ENCODE peak calls at places on chromosomes 11 and 22, in seven cellular contexts. One of them, this sample, is unnamed.
A peak's percentile ranks its signal among the peaks of the same experiment; 100 is the strongest.

GRCh38 chr11:126874831-126875230 is 125.7 kb downstream of the KIRREL3 start:
- DNase-seq in CD8-positive, alpha-beta T cell: no peak
- DNase-seq in hepatic stellate cell: no peak
- DNase-seq in NCI-H345: no peak
- DNase-seq in stimulated activated CD4-positive, alpha-beta T cell treated with anti-CD3 and anti-CD28 coated beads, Interleukin-4, amount 100 ng/mL, for 48 hours: no peak
- DNase-seq in mesendoderm: peak; percentile 37
- DNase-seq in lung: no peak
- DNase-seq in this sample: no peak

GRCh38 chr11:72406536-72407507 is 27.5 kb downstream of the CLPB start:
- DNase-seq in CD8-positive, alpha-beta T cell: no peak
- DNase-seq in hepatic stellate cell: no peak
- DNase-seq in NCI-H345: no peak
- DNase-seq in stimulated activated CD4-positive, alpha-beta T cell treated with anti-CD3 and anti-CD28 coated beads, Interleukin-4, amount 100 ng/mL, for 48 hours: no peak
- DNase-seq in mesendoderm: no peak
- DNase-seq in lung: no peak
- DNase-seq in this sample: no peak

GRCh38 chr22:21443735-21444421 is 23.3 kb upstream of the TMEM191C start:
- DNase-seq in CD8-positive, alpha-beta T cell: no peak
- DNase-seq in hepatic stellate cell: no peak
- DNase-seq in NCI-H345: no peak
- DNase-seq in stimulated activated CD4-positive, alpha-beta T cell treated with anti-CD3 and anti-CD28 coated beads, Interleukin-4, amount 100 ng/mL, for 48 hours: no peak
- DNase-seq in mesendoderm: no peak
- DNase-seq in lung: no peak
- DNase-seq in this sample: peak; percentile 40

GRCh38 chr11:73223998-73224730 is 6.1 kb downstream of the P2RY2 start:
- DNase-seq in CD8-positive, alpha-beta T cell: no peak
- DNase-seq in hepatic stellate cell: no peak
- DNase-seq in NCI-H345: no peak
- DNase-seq in stimulated activated CD4-positive, alpha-beta T cell treated with anti-CD3 and anti-CD28 coated beads, Interleukin-4, amount 100 ng/mL, for 48 hours: no peak
- DNase-seq in mesendoderm: no peak
- DNase-seq in lung: no peak
- DNase-seq in this sample: no peak

GRCh38 chr11:64766881-64767280 is 7.1 kb upstream of the PYGM start:
- DNase-seq in CD8-positive, alpha-beta T cell: no peak
- DNase-seq in hepatic stellate cell: no peak
- DNase-seq in NCI-H345: no peak
- DNase-seq in stimulated activated CD4-positive, alpha-beta T cell treated with anti-CD3 and anti-CD28 coated beads, Interleukin-4, amount 100 ng/mL, for 48 hours: no peak
- DNase-seq in mesendoderm: no peak
- DNase-seq in lung: no peak
- DNase-seq in this sample: no peak

GRCh38 chr11:3781423-3781822 is 15.9 kb downstream of the NUP98 start:
- DNase-seq in CD8-positive, alpha-beta T cell: no peak
- DNase-seq in hepatic stellate cell: peak; percentile 45
- DNase-seq in NCI-H345: no peak
- DNase-seq in stimulated activated CD4-positive, alpha-beta T cell treated with anti-CD3 and anti-CD28 coated beads, Interleukin-4, amount 100 ng/mL, for 48 hours: no peak
- DNase-seq in mesendoderm: no peak
- DNase-seq in lung: no peak
- DNase-seq in this sample: no peak

GRCh38 chr11:34641981-34642380 is 21.1 kb downstream of the EHF start:
- DNase-seq in CD8-positive, alpha-beta T cell: no peak
- DNase-seq in hepatic stellate cell: no peak
- DNase-seq in NCI-H345: no peak
- DNase-seq in stimulated activated CD4-positive, alpha-beta T cell treated with anti-CD3 and anti-CD28 coated beads, Interleukin-4, amount 100 ng/mL, for 48 hours: no peak
- DNase-seq in mesendoderm: no peak
- DNase-seq in lung: no peak
- DNase-seq in this sample: no peak

GRCh38 chr11:69344570-69345145 is 50.7 kb downstream of the MYEOV start:
- DNase-seq in CD8-positive, alpha-beta T cell: no peak
- DNase-seq in hepatic stellate cell: no peak
- DNase-seq in NCI-H345: no peak
- DNase-seq in stimulated activated CD4-positive, alpha-beta T cell treated with anti-CD3 and anti-CD28 coated beads, Interleukin-4, amount 100 ng/mL, for 48 hours: no peak
- DNase-seq in mesendoderm: no peak
- DNase-seq in lung: peak; percentile 25
- DNase-seq in this sample: peak; percentile 29

GRCh38 chr11:26992031-26992541 is 1.8 kb upstream of the FIBIN start:
- DNase-seq in CD8-positive, alpha-beta T cell: no peak
- DNase-seq in hepatic stellate cell: peak; percentile 62
- DNase-seq in NCI-H345: no peak
- DNase-seq in stimulated activated CD4-positive, alpha-beta T cell treated with anti-CD3 and anti-CD28 coated beads, Interleukin-4, amount 100 ng/mL, for 48 hours: no peak
- DNase-seq in mesendoderm: no peak
- DNase-seq in lung: no peak
- DNase-seq in this sample: no peak

GRCh38 chr11:120775986-120776682 is 247.8 kb upstream of the TBCEL start:
- DNase-seq in CD8-positive, alpha-beta T cell: no peak
- DNase-seq in hepatic stellate cell: no peak
- DNase-seq in NCI-H345: no peak
- DNase-seq in stimulated activated CD4-positive, alpha-beta T cell treated with anti-CD3 and anti-CD28 coated beads, Interleukin-4, amount 100 ng/mL, for 48 hours: no peak
- DNase-seq in mesendoderm: peak; percentile 71
- DNase-seq in lung: no peak
- DNase-seq in this sample: no peak

GRCh38 chr11:47302853-47303252 is 32.9 kb downstream of the MADD start:
- DNase-seq in CD8-positive, alpha-beta T cell: no peak
- DNase-seq in hepatic stellate cell: no peak
- DNase-seq in NCI-H345: no peak
- DNase-seq in stimulated activated CD4-positive, alpha-beta T cell treated with anti-CD3 and anti-CD28 coated beads, Interleukin-4, amount 100 ng/mL, for 48 hours: no peak
- DNase-seq in mesendoderm: no peak
- DNase-seq in lung: no peak
- DNase-seq in this sample: no peak

GRCh38 chr11:102223859-102224258 is 93.4 kb upstream of the BIRC3 start:
- DNase-seq in CD8-positive, alpha-beta T cell: no peak
- DNase-seq in hepatic stellate cell: no peak
- DNase-seq in NCI-H345: no peak
- DNase-seq in stimulated activated CD4-positive, alpha-beta T cell treated with anti-CD3 and anti-CD28 coated beads, Interleukin-4, amount 100 ng/mL, for 48 hours: no peak
- DNase-seq in mesendoderm: no peak
- DNase-seq in lung: no peak
- DNase-seq in this sample: no peak

GRCh38 chr11:20156280-20156875 is 3.9 kb downstream of the DBX1 start:
- DNase-seq in CD8-positive, alpha-beta T cell: peak; percentile 45
- DNase-seq in hepatic stellate cell: no peak
- DNase-seq in NCI-H345: no peak
- DNase-seq in stimulated activated CD4-positive, alpha-beta T cell treated with anti-CD3 and anti-CD28 coated beads, Interleukin-4, amount 100 ng/mL, for 48 hours: no peak
- DNase-seq in mesendoderm: peak; percentile 54
- DNase-seq in lung: no peak
- DNase-seq in this sample: no peak

GRCh38 chr11:134841972-134842371 is 429.9 kb upstream of the B3GAT1 start:
- DNase-seq in CD8-positive, alpha-beta T cell: no peak
- DNase-seq in hepatic stellate cell: no peak
- DNase-seq in NCI-H345: no peak
- DNase-seq in stimulated activated CD4-positive, alpha-beta T cell treated with anti-CD3 and anti-CD28 coated beads, Interleukin-4, amount 100 ng/mL, for 48 hours: no peak
- DNase-seq in mesendoderm: no peak
- DNase-seq in lung: no peak
- DNase-seq in this sample: no peak

GRCh38 chr11:10452211-10452767 is 2.8 kb upstream of the AMPD3 start:
- DNase-seq in CD8-positive, alpha-beta T cell: no peak
- DNase-seq in hepatic stellate cell: no peak
- DNase-seq in NCI-H345: peak; percentile 20
- DNase-seq in stimulated activated CD4-positive, alpha-beta T cell treated with anti-CD3 and anti-CD28 coated beads, Interleukin-4, amount 100 ng/mL, for 48 hours: no peak
- DNase-seq in mesendoderm: no peak
- DNase-seq in lung: no peak
- DNase-seq in this sample: no peak

GRCh38 chr11:6650980-6651379 is 4.6 kb downstream of the DCHS1 start:
- DNase-seq in CD8-positive, alpha-beta T cell: no peak
- DNase-seq in hepatic stellate cell: no peak
- DNase-seq in NCI-H345: no peak
- DNase-seq in stimulated activated CD4-positive, alpha-beta T cell treated with anti-CD3 and anti-CD28 coated beads, Interleukin-4, amount 100 ng/mL, for 48 hours: no peak
- DNase-seq in mesendoderm: no peak
- DNase-seq in lung: no peak
- DNase-seq in this sample: no peak

GRCh38 chr22:37896939-37897338 is 9.2 kb upstream of the MICALL1 start:
- DNase-seq in CD8-positive, alpha-beta T cell: no peak
- DNase-seq in hepatic stellate cell: no peak
- DNase-seq in NCI-H345: no peak
- DNase-seq in stimulated activated CD4-positive, alpha-beta T cell treated with anti-CD3 and anti-CD28 coated beads, Interleukin-4, amount 100 ng/mL, for 48 hours: no peak
- DNase-seq in mesendoderm: peak; percentile 51
- DNase-seq in lung: no peak
- DNase-seq in this sample: no peak

GRCh38 chr11:13126430-13126829 is 117.3 kb downstream of the RASSF10 start:
- DNase-seq in CD8-positive, alpha-beta T cell: no peak
- DNase-seq in hepatic stellate cell: no peak
- DNase-seq in NCI-H345: peak; percentile 13
- DNase-seq in stimulated activated CD4-positive, alpha-beta T cell treated with anti-CD3 and anti-CD28 coated beads, Interleukin-4, amount 100 ng/mL, for 48 hours: no peak
- DNase-seq in mesendoderm: no peak
- DNase-seq in lung: peak; percentile 44
- DNase-seq in this sample: no peak

GRCh38 chr11:47886096-47886495 is 37.9 kb upstream of the NUP160 start:
- DNase-seq in CD8-positive, alpha-beta T cell: no peak
- DNase-seq in hepatic stellate cell: peak; percentile 70
- DNase-seq in NCI-H345: no peak
- DNase-seq in stimulated activated CD4-positive, alpha-beta T cell treated with anti-CD3 and anti-CD28 coated beads, Interleukin-4, amount 100 ng/mL, for 48 hours: no peak
- DNase-seq in mesendoderm: no peak
- DNase-seq in lung: peak; percentile 58
- DNase-seq in this sample: no peak

GRCh38 chr11:3627291-3627690 is 14.5 kb downstream of the ART5 start:
- DNase-seq in CD8-positive, alpha-beta T cell: no peak
- DNase-seq in hepatic stellate cell: peak; percentile 82
- DNase-seq in NCI-H345: no peak
- DNase-seq in stimulated activated CD4-positive, alpha-beta T cell treated with anti-CD3 and anti-CD28 coated beads, Interleukin-4, amount 100 ng/mL, for 48 hours: no peak
- DNase-seq in mesendoderm: peak; percentile 35
- DNase-seq in lung: no peak
- DNase-seq in this sample: no peak

GRCh38 chr22:36379593-36380361 is 8.0 kb downstream of the MYH9 start:
- DNase-seq in CD8-positive, alpha-beta T cell: peak; percentile 58
- DNase-seq in hepatic stellate cell: peak; percentile 11
- DNase-seq in NCI-H345: no peak
- DNase-seq in stimulated activated CD4-positive, alpha-beta T cell treated with anti-CD3 and anti-CD28 coated beads, Interleukin-4, amount 100 ng/mL, for 48 hours: no peak
- DNase-seq in mesendoderm: no peak
- DNase-seq in lung: no peak
- DNase-seq in this sample: no peak

GRCh38 chr11:46658259-46658658 is 40.9 kb downstream of the ATG13 start:
- DNase-seq in CD8-positive, alpha-beta T cell: no peak
- DNase-seq in hepatic stellate cell: no peak
- DNase-seq in NCI-H345: no peak
- DNase-seq in stimulated activated CD4-positive, alpha-beta T cell treated with anti-CD3 and anti-CD28 coated beads, Interleukin-4, amount 100 ng/mL, for 48 hours: no peak
- DNase-seq in mesendoderm: no peak
- DNase-seq in lung: no peak
- DNase-seq in this sample: peak; percentile 77

GRCh38 chr11:15091620-15092019 is 18.2 kb downstream of the CALCB start:
- DNase-seq in CD8-positive, alpha-beta T cell: no peak
- DNase-seq in hepatic stellate cell: no peak
- DNase-seq in NCI-H345: peak; percentile 90
- DNase-seq in stimulated activated CD4-positive, alpha-beta T cell treated with anti-CD3 and anti-CD28 coated beads, Interleukin-4, amount 100 ng/mL, for 48 hours: no peak
- DNase-seq in mesendoderm: no peak
- DNase-seq in lung: no peak
- DNase-seq in this sample: no peak

GRCh38 chr11:47004595-47005033 is 68.1 kb downstream of the CSTPP1 start:
- DNase-seq in CD8-positive, alpha-beta T cell: no peak
- DNase-seq in hepatic stellate cell: peak; percentile 71
- DNase-seq in NCI-H345: no peak
- DNase-seq in stimulated activated CD4-positive, alpha-beta T cell treated with anti-CD3 and anti-CD28 coated beads, Interleukin-4, amount 100 ng/mL, for 48 hours: no peak
- DNase-seq in mesendoderm: no peak
- DNase-seq in lung: peak; percentile 66
- DNase-seq in this sample: peak; percentile 84

GRCh38 chr11:92245700-92246270 is 21.2 kb downstream of the FAT3 start:
- DNase-seq in CD8-positive, alpha-beta T cell: no peak
- DNase-seq in hepatic stellate cell: no peak
- DNase-seq in NCI-H345: no peak
- DNase-seq in stimulated activated CD4-positive, alpha-beta T cell treated with anti-CD3 and anti-CD28 coated beads, Interleukin-4, amount 100 ng/mL, for 48 hours: no peak
- DNase-seq in mesendoderm: no peak
- DNase-seq in lung: no peak
- DNase-seq in this sample: no peak

GRCh38 chr22:47757741-47758140 is 995.3 kb downstream of the TBC1D22A start:
- DNase-seq in CD8-positive, alpha-beta T cell: no peak
- DNase-seq in hepatic stellate cell: no peak
- DNase-seq in NCI-H345: no peak
- DNase-seq in stimulated activated CD4-positive, alpha-beta T cell treated with anti-CD3 and anti-CD28 coated beads, Interleukin-4, amount 100 ng/mL, for 48 hours: no peak
- DNase-seq in mesendoderm: no peak
- DNase-seq in lung: no peak
- DNase-seq in this sample: no peak

GRCh38 chr11:131668867-131669780 is 298.7 kb downstream of the NTM start:
- DNase-seq in CD8-positive, alpha-beta T cell: no peak
- DNase-seq in hepatic stellate cell: peak; percentile 68
- DNase-seq in NCI-H345: no peak
- DNase-seq in stimulated activated CD4-positive, alpha-beta T cell treated with anti-CD3 and anti-CD28 coated beads, Interleukin-4, amount 100 ng/mL, for 48 hours: peak; percentile 46
- DNase-seq in mesendoderm: peak; percentile 81
- DNase-seq in lung: peak; percentile 42
- DNase-seq in this sample: no peak

GRCh38 chr11:61020706-61021235 is 49.3 kb downstream of the CD6 start:
- DNase-seq in CD8-positive, alpha-beta T cell: no peak
- DNase-seq in hepatic stellate cell: no peak
- DNase-seq in NCI-H345: no peak
- DNase-seq in stimulated activated CD4-positive, alpha-beta T cell treated with anti-CD3 and anti-CD28 coated beads, Interleukin-4, amount 100 ng/mL, for 48 hours: no peak
- DNase-seq in mesendoderm: no peak
- DNase-seq in lung: no peak
- DNase-seq in this sample: no peak

GRCh38 chr11:43541993-43542392 is 138.5 kb upstream of the HSD17B12 start:
- DNase-seq in CD8-positive, alpha-beta T cell: no peak
- DNase-seq in hepatic stellate cell: no peak
- DNase-seq in NCI-H345: no peak
- DNase-seq in stimulated activated CD4-positive, alpha-beta T cell treated with anti-CD3 and anti-CD28 coated beads, Interleukin-4, amount 100 ng/mL, for 48 hours: no peak
- DNase-seq in mesendoderm: no peak
- DNase-seq in lung: no peak
- DNase-seq in this sample: no peak

GRCh38 chr11:67732045-67732787 is 57.8 kb upstream of the ALDH3B2 start:
- DNase-seq in CD8-positive, alpha-beta T cell: peak; percentile 9
- DNase-seq in hepatic stellate cell: peak; percentile 1
- DNase-seq in NCI-H345: peak; percentile 69
- DNase-seq in stimulated activated CD4-positive, alpha-beta T cell treated with anti-CD3 and anti-CD28 coated beads, Interleukin-4, amount 100 ng/mL, for 48 hours: peak; percentile 53
- DNase-seq in mesendoderm: peak; percentile 37
- DNase-seq in lung: no peak
- DNase-seq in this sample: no peak

GRCh38 chr22:24271406-24271760 is 752 bp downstream of the SPECC1L start:
- DNase-seq in CD8-positive, alpha-beta T cell: no peak
- DNase-seq in hepatic stellate cell: no peak
- DNase-seq in NCI-H345: no peak
- DNase-seq in stimulated activated CD4-positive, alpha-beta T cell treated with anti-CD3 and anti-CD28 coated beads, Interleukin-4, amount 100 ng/mL, for 48 hours: no peak
- DNase-seq in mesendoderm: no peak
- DNase-seq in lung: no peak
- DNase-seq in this sample: no peak

GRCh38 chr11:100712618-100713017 is 25.5 kb downstream of the ARHGAP42 start:
- DNase-seq in CD8-positive, alpha-beta T cell: no peak
- DNase-seq in hepatic stellate cell: no peak
- DNase-seq in NCI-H345: no peak
- DNase-seq in stimulated activated CD4-positive, alpha-beta T cell treated with anti-CD3 and anti-CD28 coated beads, Interleukin-4, amount 100 ng/mL, for 48 hours: no peak
- DNase-seq in mesendoderm: no peak
- DNase-seq in lung: no peak
- DNase-seq in this sample: no peak

GRCh38 chr11:31720666-31721199 is 90.4 kb downstream of the PAX6 start:
- DNase-seq in CD8-positive, alpha-beta T cell: no peak
- DNase-seq in hepatic stellate cell: no peak
- DNase-seq in NCI-H345: no peak
- DNase-seq in stimulated activated CD4-positive, alpha-beta T cell treated with anti-CD3 and anti-CD28 coated beads, Interleukin-4, amount 100 ng/mL, for 48 hours: no peak
- DNase-seq in mesendoderm: no peak
- DNase-seq in lung: no peak
- DNase-seq in this sample: no peak

GRCh38 chr11:25351091-25351803 is 854.4 kb downstream of the LUZP2 start:
- DNase-seq in CD8-positive, alpha-beta T cell: no peak
- DNase-seq in hepatic stellate cell: no peak
- DNase-seq in NCI-H345: no peak
- DNase-seq in stimulated activated CD4-positive, alpha-beta T cell treated with anti-CD3 and anti-CD28 coated beads, Interleukin-4, amount 100 ng/mL, for 48 hours: no peak
- DNase-seq in mesendoderm: no peak
- DNase-seq in lung: no peak
- DNase-seq in this sample: no peak

GRCh38 chr11:9625158-9625557 is 38.7 kb upstream of the SWAP70 start:
- DNase-seq in CD8-positive, alpha-beta T cell: no peak
- DNase-seq in hepatic stellate cell: no peak
- DNase-seq in NCI-H345: no peak
- DNase-seq in stimulated activated CD4-positive, alpha-beta T cell treated with anti-CD3 and anti-CD28 coated beads, Interleukin-4, amount 100 ng/mL, for 48 hours: no peak
- DNase-seq in mesendoderm: no peak
- DNase-seq in lung: no peak
- DNase-seq in this sample: peak; percentile 32

GRCh38 chr11:44403587-44404322 is 93.8 kb upstream of the ALX4 start:
- DNase-seq in CD8-positive, alpha-beta T cell: no peak
- DNase-seq in hepatic stellate cell: no peak
- DNase-seq in NCI-H345: no peak
- DNase-seq in stimulated activated CD4-positive, alpha-beta T cell treated with anti-CD3 and anti-CD28 coated beads, Interleukin-4, amount 100 ng/mL, for 48 hours: no peak
- DNase-seq in mesendoderm: no peak
- DNase-seq in lung: no peak
- DNase-seq in this sample: no peak

GRCh38 chr11:23680488-23681230 is 816.2 kb upstream of the LUZP2 start:
- DNase-seq in CD8-positive, alpha-beta T cell: no peak
- DNase-seq in hepatic stellate cell: no peak
- DNase-seq in NCI-H345: no peak
- DNase-seq in stimulated activated CD4-positive, alpha-beta T cell treated with anti-CD3 and anti-CD28 coated beads, Interleukin-4, amount 100 ng/mL, for 48 hours: no peak
- DNase-seq in mesendoderm: no peak
- DNase-seq in lung: no peak
- DNase-seq in this sample: no peak

This sample was measured in left lobe of liver.